ENCODE peak calls at places on chromosomes 12 and 14, in six cellular contexts. R, P, A, X, T and D are unnamed samples.

GRCh38 chr14:101906645-101907044 is 57.7 kb upstream of the DYNC1H1 start:
- DNase-seq in A (no peak), T (peak; percentile 45), P (no peak), X (no peak), R (no peak), D (no peak)

GRCh38 chr12:28802706-28803438 is 346.2 kb upstream of the FAR2 start:
- DNase-seq in R (no peak), T (no peak), P (no peak), X (peak; percentile 16), A (no peak), D (no peak)

GRCh38 chr12:71567562-71567961 is 96.1 kb downstream of the ZFC3H1 start:
- DNase-seq in R (no peak), T (no peak), P (no peak), A (no peak), X (no peak), D (no peak)

GRCh38 chr14:99745307-99745951 is 47.8 kb upstream of the EML1 start:
- DNase-seq in T (peak; percentile 52), P (no peak), X (no peak), R (no peak), A (no peak), D (no peak)

GRCh38 chr12:88411689-88412088 is 168.6 kb downstream of the KITLG start:
- DNase-seq in T (no peak), A (no peak), P (no peak), X (no peak), R (no peak), D (no peak)

GRCh38 chr12:74963867-74964331 is 245.7 kb downstream of the KCNC2 start:
- DNase-seq in T (no peak), P (no peak), R (no peak), X (no peak), A (no peak), D (no peak)

GRCh38 chr12:76455582-76456345 is 103.8 kb downstream of the OSBPL8 start:
- DNase-seq in R (no peak), X (no peak), P (no peak), T (no peak), A (no peak), D (no peak)

GRCh38 chr12:46470975-46471374 is 98.4 kb upstream of the SLC38A2 start:
- DNase-seq in P (no peak), T (no peak), A (no peak), X (no peak), R (no peak), D (no peak)

GRCh38 chr14:101186544-101186943 is 283.0 kb upstream of the RTL1 start:
- DNase-seq in A (no peak), X (no peak), T (peak; percentile 8), R (no peak), P (peak; percentile 10), D (no peak)

GRCh38 chr12:109759595-109759994 is 46.0 kb downstream of the FAM222A start:
- DNase-seq in X (peak; percentile 37), R (peak; percentile 33), P (no peak), A (peak; percentile 58), T (no peak), D (no peak)

GRCh38 chr12:24561411-24561871 is 387.5 kb downstream of the BCAT1 start:
- DNase-seq in P (no peak), T (no peak), A (no peak), X (no peak), R (no peak), D (no peak)

GRCh38 chr12:85865905-85866304 is 8.2 kb upstream of the NTS start:
- DNase-seq in R (no peak), A (no peak), P (no peak), X (peak; percentile 23), T (peak; percentile 58), D (no peak)

GRCh38 chr14:77589099-77589498 is 27.3 kb downstream of the SPTLC2 start:
- DNase-seq in A (no peak), T (no peak), X (no peak), R (no peak), P (no peak), D (no peak)

GRCh38 chr14:79534703-79535353 is 676.5 kb downstream of the DIO2 start:
- DNase-seq in T (no peak), A (no peak), P (no peak), R (no peak), X (no peak), D (no peak)

GRCh38 chr12:4817813-4818212 is 91.9 kb upstream of the KCNA1 start:
- DNase-seq in X (peak; percentile 20), T (no peak), R (no peak), P (no peak), A (no peak), D (no peak)

GRCh38 chr14:52012635-52013034 is 23.3 kb downstream of the RTRAF start:
- DNase-seq in A (no peak), T (peak; percentile 88), X (peak; percentile 61), P (no peak), R (peak; percentile 49), D (no peak)

GRCh38 chr14:49641697-49642129 is 6.7 kb upstream of the DNAAF2 start:
- DNase-seq in X (no peak), T (no peak), R (no peak), A (no peak), P (no peak), D (no peak)

GRCh38 chr14:51079489-51079888 is 15.4 kb downstream of the TRIM9 start:
- DNase-seq in R (no peak), X (no peak), T (no peak), P (no peak), A (no peak), D (no peak)

GRCh38 chr12:126286203-126286602 is 1221.0 kb downstream of the AACS start:
- DNase-seq in T (no peak), X (no peak), P (no peak), A (no peak), R (no peak), D (no peak)

GRCh38 chr14:54312166-54312801 is 84.5 kb upstream of the CDKN3 start:
- DNase-seq in T (no peak), R (no peak), P (no peak), A (no peak), X (no peak), D (no peak)

GRCh38 chr14:100712490-100712889 is 14.2 kb upstream of the DLK1 start:
- DNase-seq in X (no peak), P (no peak), R (peak; percentile 64), T (no peak), A (no peak), D (no peak)

GRCh38 chr12:114306646-114307045 is 99.3 kb downstream of the TBX5 start:
- DNase-seq in X (no peak), A (no peak), P (no peak), T (no peak), R (no peak), D (no peak)

GRCh38 chr12:14607561-14607960 is 39.9 kb upstream of the PLBD1 start:
- DNase-seq in R (no peak), T (no peak), A (no peak), P (no peak), X (no peak), D (no peak)

GRCh38 chr12:13367973-13368372 is 171.4 kb downstream of the EMP1 start:
- DNase-seq in X (no peak), P (no peak), A (no peak), T (no peak), R (no peak), D (no peak)

GRCh38 chr12:114011711-114012110 is 45.6 kb upstream of the RBM19 start:
- DNase-seq in R (no peak), P (no peak), A (no peak), T (no peak), X (no peak), D (no peak)

GRCh38 chr12:46109343-46110219 is 119.2 kb upstream of the SCAF11 start:
- DNase-seq in P (no peak), A (no peak), R (no peak), T (no peak), X (no peak), D (no peak)

GRCh38 chr12:59904874-59905521 is 309.2 kb downstream of the SLC16A7 start:
- DNase-seq in P (no peak), A (no peak), R (no peak), T (no peak), X (no peak), D (no peak)

GRCh38 chr14:63918411-63918810 is 65.6 kb downstream of the SYNE2 start:
- DNase-seq in P (no peak), R (no peak), X (no peak), A (no peak), T (no peak), D (no peak)

GRCh38 chr14:97771340-97772045 is 974.3 kb downstream of the VRK1 start:
- DNase-seq in A (no peak), R (no peak), X (no peak), T (no peak), P (no peak), D (no peak)

GRCh38 chr14:95189400-95190162 is 32.3 kb upstream of the DICER1 start:
- DNase-seq in R (no peak), P (no peak), A (no peak), T (no peak), X (no peak), D (no peak)

GRCh38 chr14:20680843-20681347 is 3.5 kb upstream of the RNASE4 start:
- DNase-seq in T (no peak), A (no peak), P (no peak), R (no peak), X (no peak), D (no peak)

GRCh38 chr12:121536929-121537813 is 43.7 kb downstream of the KDM2B start:
- DNase-seq in R (peak; percentile 90), P (peak; percentile 87), T (peak; percentile 97), X (peak; percentile 89), A (peak; percentile 99), D (peak; percentile 90)
- H3K4me1 ChIP-seq in R (peaks cover 20% of the 10 kb centered on the region), P (peaks cover 22% of the 10 kb centered on the region), T (peaks cover 22% of the 10 kb centered on the region), X (peaks cover 59% of the 10 kb centered on the region), A (peaks cover 59% of the 10 kb centered on the region), D (peaks cover 36% of the 10 kb centered on the region)

GRCh38 chr12:11746024-11746771 is 96.7 kb downstream of the ETV6 start:
- DNase-seq in P (no peak), X (no peak), A (no peak), T (no peak), R (no peak), D (no peak)
- H3K4me1 ChIP-seq in P (peaks cover 12% of the 10 kb centered on the region), X (peaks cover 3% of the 10 kb centered on the region), A (peaks cover 88% of the 10 kb centered on the region), T (peaks cover 3% of the 10 kb centered on the region), R (no peaks in the 10 kb centered on the region), D (peaks cover 35% of the 10 kb centered on the region)

GRCh38 chr12:124386059-124386458 is 91.2 kb downstream of the RFLNA start:
- DNase-seq in A (no peak), T (no peak), P (no peak), R (no peak), X (peak; percentile 69), D (no peak)

GRCh38 chr12:124388038-124388676 is 93.3 kb downstream of the RFLNA start:
- DNase-seq in A (no peak), X (no peak), T (no peak), R (no peak), P (no peak), D (no peak)

GRCh38 chr12:124388679-124389536 is 94.0 kb downstream of the RFLNA start:
- DNase-seq in T (peak; percentile 96), A (peak; percentile 96), X (peak; percentile 89), R (peak; percentile 91), P (peak; percentile 86), D (peak; percentile 92)

GRCh38 chr12:124386661-124387509 is 92.0 kb downstream of the RFLNA start:
- DNase-seq in X (peak; percentile 56), A (no peak), R (no peak), P (no peak), T (no peak), D (no peak)

GRCh38 chr12:124387510-124387855 is 92.6 kb downstream of the RFLNA start:
- DNase-seq in R (no peak), P (peak; percentile 47), X (peak; percentile 76), A (no peak), T (peak; percentile 81), D (no peak)
- H3K4me1 ChIP-seq in R (peaks cover 14% of the 10 kb centered on the region), P (peaks cover 42% of the 10 kb centered on the region), X (peaks cover 90% of the 10 kb centered on the region), A (peaks cover 87% of the 10 kb centered on the region), T (peaks cover 51% of the 10 kb centered on the region), D (peaks cover 81% of the 10 kb centered on the region)

GRCh38 chr12:111590552-111590951 is 8.6 kb downstream of the ATXN2 start:
- DNase-seq in T (no peak), A (no peak), R (no peak), P (no peak), X (no peak), D (no peak)
- H3K4me1 ChIP-seq in T (peaks cover 2% of the 10 kb centered on the region), A (peaks cover 29% of the 10 kb centered on the region), R (peaks cover 10% of the 10 kb centered on the region), P (peaks cover 9% of the 10 kb centered on the region), X (peaks cover 38% of the 10 kb centered on the region), D (peaks cover 21% of the 10 kb centered on the region)